ENCODE peak calls at places on chromosome 12, in eight cellular contexts. T is PC-3, C is right atrium auricular region, Q is ascending aorta, I is GM23338, U is upper lobe of left lung, G is suprapubic skin, Y is lower lobe of right lung. L is an unnamed sample. For H3K36me3, the result is how much of the 10 kb centered on the place peaks cover.

GRCh38 chr12:23376238-23376637 is 573.2 kb downstream of the SOX5 start:
- DNase-seq in T (no peak), C (no peak), Q (no peak), I (peak), U (no peak), G (no peak), Y (no peak), L (no peak)

GRCh38 chr12:13000935-13001724 is 1.1 kb upstream of the HEBP1 start:
- DNase-seq in T (peak), C (no peak), Q (no peak), I (peak), U (peak), G (peak), Y (peak), L (peak)

GRCh38 chr12:113109872-113110623 is 25.5 kb downstream of the RASAL1 start:
- DNase-seq in T (no peak), C (no peak), Q (no peak), I (no peak), U (no peak), G (no peak), Y (no peak), L (no peak)

GRCh38 chr12:113347-113746 is 46.8 kb downstream of the IQSEC3 start:
- DNase-seq in T (peak), C (no peak), Q (no peak), I (no peak), U (no peak), G (no peak), Y (no peak), L (no peak)

GRCh38 chr12:25708661-25709060 is 155.6 kb upstream of the LMNTD1 start:
- DNase-seq in T (no peak), C (no peak), Q (no peak), I (no peak), U (no peak), G (no peak), Y (no peak), L (no peak)

GRCh38 chr12:15428632-15429031 is 106.3 kb downstream of the PTPRO start:
- DNase-seq in T (no peak), C (no peak), Q (no peak), I (peak), U (no peak), G (no peak), Y (no peak), L (no peak)

GRCh38 chr12:27610380-27610779 is 85.9 kb upstream of the REP15 start:
- DNase-seq in T (peak), C (no peak), Q (no peak), I (no peak), U (no peak), G (no peak), Y (no peak), L (no peak)

GRCh38 chr12:51752490-51752889 is 96.0 kb downstream of the FIGNL2 start:
- DNase-seq in T (peak), C (peak), Q (no peak), I (no peak), U (peak), G (no peak), Y (peak), L (peak)

GRCh38 chr12:15808250-15808971 is 19.2 kb upstream of the EPS8 start:
- DNase-seq in T (no peak), C (no peak), Q (no peak), I (no peak), U (no peak), G (no peak), Y (no peak), L (no peak)

GRCh38 chr12:119423285-119423684 is 88.8 kb downstream of the CCDC60 start:
- DNase-seq in T (no peak), C (no peak), Q (no peak), I (peak), U (no peak), G (no peak), Y (no peak), L (peak)

GRCh38 chr12:94879542-94879941 is 124.0 kb downstream of the NDUFA12 start:
- DNase-seq in T (peak), C (no peak), Q (no peak), I (peak), U (no peak), G (no peak), Y (no peak), L (no peak)

GRCh38 chr12:49776413-49776812 is 35.1 kb downstream of the TMBIM6 start:
- DNase-seq in T (peak), C (peak), Q (no peak), I (peak), U (peak), G (no peak), Y (peak), L (peak)

GRCh38 chr12:79073506-79073905 is 208.9 kb downstream of the SYT1 start:
- DNase-seq in T (no peak), C (no peak), Q (no peak), I (no peak), U (no peak), G (no peak), Y (no peak), L (no peak)

GRCh38 chr12:47165934-47166333 is 86.2 kb upstream of the AMIGO2 start:
- DNase-seq in T (no peak), C (no peak), Q (no peak), I (no peak), U (no peak), G (no peak), Y (no peak), L (no peak)

GRCh38 chr12:122081108-122081696 is 2.6 kb downstream of the MLXIP start:
- DNase-seq in T (peak), C (no peak), Q (no peak), I (no peak), U (no peak), G (no peak), Y (no peak), L (no peak)

GRCh38 chr12:14567311-14568195 is at the start of gene PLBD1:
- DNase-seq in T (peak), C (peak), Q (no peak), I (peak), U (peak), G (peak), Y (peak), L (peak)

GRCh38 chr12:108700833-108701450 is 30.4 kb downstream of the CORO1C start:
- DNase-seq in T (no peak), C (no peak), Q (no peak), I (no peak), U (no peak), G (no peak), Y (no peak), L (no peak)

GRCh38 chr12:24307153-24307552 is 357.7 kb upstream of the SOX5 start:
- DNase-seq in T (no peak), C (no peak), Q (no peak), I (no peak), U (no peak), G (no peak), Y (no peak), L (no peak)

GRCh38 chr12:68851592-68851952 is 43.6 kb downstream of the MDM2 start:
- DNase-seq in T (no peak), C (no peak), Q (no peak), I (no peak), U (no peak), G (no peak), Y (no peak), L (no peak)

GRCh38 chr12:42135264-42135814 is 9.3 kb downstream of the GXYLT1 start:
- DNase-seq in T (peak), C (no peak), Q (no peak), I (no peak), U (no peak), G (no peak), Y (no peak), L (no peak)

GRCh38 chr12:20443792-20444191 is 75.5 kb downstream of the PDE3A start:
- DNase-seq in T (no peak), C (no peak), Q (no peak), I (no peak), U (no peak), G (no peak), Y (no peak), L (no peak)

GRCh38 chr12:28082101-28082500 is 108.2 kb upstream of the CCDC91 start:
- DNase-seq in T (no peak), C (no peak), Q (no peak), I (no peak), U (no peak), G (no peak), Y (no peak), L (no peak)

GRCh38 chr12:123445388-123446344 is 9.2 kb upstream of the RILPL2 start:
- DNase-seq in T (peak), C (peak), Q (no peak), I (no peak), U (peak), G (no peak), Y (peak), L (no peak)

GRCh38 chr12:4957781-4958180 is 48.1 kb downstream of the KCNA1 start:
- DNase-seq in T (no peak), C (no peak), Q (no peak), I (no peak), U (no peak), G (no peak), Y (no peak), L (no peak)

GRCh38 chr12:5096241-5096880 is 52.7 kb downstream of the KCNA5 start:
- DNase-seq in T (peak), C (no peak), Q (no peak), I (no peak), U (no peak), G (no peak), Y (no peak), L (no peak)

GRCh38 chr12:28802706-28803438 is 346.2 kb upstream of the FAR2 start:
- DNase-seq in T (no peak), C (no peak), Q (no peak), I (no peak), U (no peak), G (no peak), Y (no peak), L (no peak)

GRCh38 chr12:119088917-119089667 is 89.6 kb upstream of the HSPB8 start:
- DNase-seq in T (no peak), C (peak), Q (no peak), I (peak), U (no peak), G (no peak), Y (no peak), L (no peak)

GRCh38 chr12:127509066-127509778 is 757.7 kb upstream of the TMEM132C start:
- DNase-seq in T (peak), C (no peak), Q (no peak), I (no peak), U (no peak), G (no peak), Y (no peak), L (no peak)

GRCh38 chr12:54201001-54201794 is 12.4 kb upstream of the SMUG1 start:
- DNase-seq in T (peak), C (no peak), Q (no peak), I (peak), U (peak), G (no peak), Y (peak), L (peak)

GRCh38 chr12:78759387-78759786 is 105.2 kb upstream of the SYT1 start:
- DNase-seq in T (peak), C (no peak), Q (no peak), I (peak), U (no peak), G (no peak), Y (no peak), L (peak)

GRCh38 chr12:3655331-3655900 is 97.5 kb downstream of the CRACR2A start:
- DNase-seq in T (peak), C (no peak), Q (no peak), I (peak), U (no peak), G (no peak), Y (no peak), L (peak)

GRCh38 chr12:18706798-18707197 is 31.0 kb downstream of the PLCZ1 start:
- DNase-seq in T (peak), C (no peak), Q (no peak), I (no peak), U (no peak), G (no peak), Y (no peak), L (no peak)

GRCh38 chr12:3545121-3545796 is 54.3 kb downstream of the PRMT8 start:
- DNase-seq in T (peak), C (no peak), Q (no peak), I (no peak), U (no peak), G (no peak), Y (no peak), L (no peak)

GRCh38 chr12:47307680-47308399 is 228.1 kb upstream of the AMIGO2 start:
- DNase-seq in T (peak), C (no peak), Q (no peak), I (peak), U (peak), G (no peak), Y (no peak), L (peak)

GRCh38 chr12:83042441-83043215 is 355.9 kb downstream of the TMTC2 start:
- DNase-seq in T (no peak), C (no peak), Q (no peak), I (peak), U (no peak), G (no peak), Y (no peak), L (no peak)

GRCh38 chr12:128572311-128572810 is 251.4 kb downstream of the SLC15A4 start:
- DNase-seq in T (no peak), C (no peak), Q (no peak), I (no peak), U (no peak), G (no peak), Y (no peak), L (no peak)
- H3K4me3 ChIP-seq in T (no peak), C (no peak), Q (no peak), I (no peak), U (no peak), G (no peak), Y (no peak), L (no peak)

GRCh38 chr12:6866920-6867406 is 368 bp upstream of the TPI1 start:
- DNase-seq in T (peak), C (no peak), Q (no peak), I (no peak), U (peak), G (no peak), Y (peak), L (no peak)

GRCh38 chr12:6866163-6866919 is 990 bp upstream of the TPI1 start:
- DNase-seq in T (no peak), C (no peak), Q (no peak), I (peak), U (no peak), G (no peak), Y (no peak), L (no peak)

GRCh38 chr12:6868211-6869048 is 1.1 kb downstream of the TPI1 start:
- DNase-seq in T (no peak), C (no peak), Q (no peak), I (no peak), U (no peak), G (no peak), Y (no peak), L (no peak)

GRCh38 chr12:6869049-6870021 is 2.0 kb downstream of the TPI1 start:
- DNase-seq in T (peak), C (peak), Q (no peak), I (peak), U (peak), G (no peak), Y (peak), L (peak)

DNA sequence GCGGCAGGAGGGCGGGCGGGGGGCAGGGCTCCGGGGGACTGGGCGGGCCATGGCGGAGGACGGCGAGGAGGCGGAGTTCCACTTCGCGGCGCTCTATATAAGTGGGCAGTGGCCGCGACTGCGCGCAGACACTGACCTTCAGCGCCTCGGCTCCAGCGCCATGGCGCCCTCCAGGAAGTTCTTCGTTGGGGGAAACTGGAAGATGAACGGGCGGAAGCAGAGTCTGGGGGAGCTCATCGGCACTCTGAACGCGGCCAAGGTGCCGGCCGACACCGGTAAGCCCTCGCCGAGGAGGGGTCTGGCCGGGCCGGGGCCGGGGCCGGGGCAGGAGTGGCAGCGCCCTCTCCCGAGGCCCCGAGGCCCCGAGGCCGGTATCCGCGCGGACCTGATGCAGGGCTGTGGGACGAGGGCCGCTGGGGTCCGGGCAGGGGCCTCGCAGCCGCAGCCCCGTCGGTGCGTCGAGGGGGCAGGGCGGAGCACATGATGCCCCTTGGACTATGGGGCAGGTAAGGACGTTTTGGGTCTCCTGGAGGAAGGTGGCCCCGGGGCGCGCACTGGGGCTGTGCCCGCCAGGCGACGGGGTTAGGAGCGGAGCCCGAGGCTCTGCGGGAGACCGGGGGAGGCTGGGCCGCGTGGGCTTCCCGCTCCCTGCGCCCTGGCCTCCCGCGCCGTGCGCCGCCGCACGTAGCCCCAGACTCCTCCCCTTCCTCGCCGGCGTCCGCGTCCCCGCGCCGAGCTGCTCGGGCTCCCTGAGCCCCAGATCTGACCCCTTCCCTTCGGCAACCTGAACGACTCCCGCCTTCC is at the start of gene TPI1:
- DNase-seq in T (peak), C (peak), Q (no peak), I (peak), U (peak), G (peak), Y (peak), L (peak)
- H3K36me3 ChIP-seq in T (under half), C (under half), Q (under half), I (under half), U (under half), G (half or more), Y (half or more), L (half or more)

DNA sequence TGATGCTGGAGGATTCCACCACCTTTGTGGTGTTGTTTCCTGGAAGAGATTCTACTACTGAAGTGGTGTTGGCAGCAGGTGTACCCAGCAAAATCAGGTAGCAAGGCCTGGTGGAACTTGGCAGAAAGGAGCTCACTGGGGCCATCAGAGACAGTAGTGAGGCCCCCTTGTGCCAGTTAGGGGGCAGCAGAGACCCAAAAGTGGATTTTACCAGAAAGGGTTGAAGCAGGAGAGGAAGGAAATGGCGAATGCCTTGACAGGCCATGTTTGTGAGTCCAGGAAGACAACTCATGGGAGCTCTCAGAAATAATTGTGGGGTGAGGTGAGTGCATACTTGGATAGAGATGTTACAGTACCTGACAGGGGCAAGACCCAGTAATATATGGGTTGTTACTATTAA is 137.7 kb upstream of the FGD4 start:
- DNase-seq in T (no peak), C (no peak), Q (no peak), I (peak), U (no peak), G (no peak), Y (no peak), L (no peak)
- TF ChIP-seq CTCF in T (peak), C (no peak), Q (no peak), I (peak), U (no peak), G (no peak), Y (no peak), L (peak)

GRCh38 chr12:111033281-111034147 is 113.1 kb upstream of the MYL2 start:
- DNase-seq in T (no peak), C (no peak), Q (no peak), I (peak), U (no peak), G (no peak), Y (no peak), L (peak)
- H3K4me3 ChIP-seq in T (no peak), C (no peak), Q (peak), I (peak), U (no peak), G (peak), Y (no peak), L (peak)

GRCh38 chr12:6935551-6936377 is 7.9 kb upstream of the RNU7-1 start:
- DNase-seq in T (no peak), C (no peak), Q (no peak), I (no peak), U (no peak), G (peak), Y (no peak), L (no peak)
- H3K36me3 ChIP-seq in T (under half), C (under half), Q (under half), I (under half), U (under half), G (under half), Y (half or more), L (under half)

GRCh38 chr12:124727244-124727673 is 136.4 kb downstream of the SCARB1 start:
- DNase-seq in T (peak), C (peak), Q (peak), I (no peak), U (peak), G (peak), Y (peak), L (peak)
- TF ChIP-seq CTCF in T (peak), C (no peak), Q (no peak), I (no peak), U (no peak), G (no peak), Y (no peak), L (no peak)

GRCh38 chr12:57940052-57940914 is 1.1 kb upstream of the ATP23 start:
- DNase-seq in T (no peak), C (no peak), Q (no peak), I (no peak), U (no peak), G (no peak), Y (no peak), L (no peak)
- H3K4me3 ChIP-seq in T (peak), C (no peak), Q (peak), I (peak), U (no peak), G (peak), Y (peak), L (peak)

GRCh38 chr12:132946507-132946820 is 9.6 kb downstream of the ZNF605 start:
- DNase-seq in T (no peak), C (no peak), Q (no peak), I (no peak), U (no peak), G (no peak), Y (no peak), L (no peak)

GRCh38 chr12:132940071-132940719 is 15.9 kb downstream of the ZNF605 start:
- DNase-seq in T (no peak), C (no peak), Q (no peak), I (no peak), U (no peak), G (no peak), Y (no peak), L (no peak)

GRCh38 chr12:132945806-132946506 is 10.2 kb downstream of the ZNF605 start:
- DNase-seq in T (no peak), C (no peak), Q (no peak), I (no peak), U (no peak), G (no peak), Y (no peak), L (no peak)

GRCh38 chr12:132941336-132941954 is 14.7 kb downstream of the ZNF605 start:
- DNase-seq in T (no peak), C (no peak), Q (no peak), I (no peak), U (no peak), G (no peak), Y (no peak), L (no peak)

GRCh38 chr12:132942611-132943010 is 13.5 kb downstream of the ZNF605 start:
- DNase-seq in T (no peak), C (no peak), Q (no peak), I (no peak), U (no peak), G (no peak), Y (no peak), L (no peak)
- H3K36me3 ChIP-seq in T (half or more), C (half or more), Q (half or more), I (under half), U (under half), G (half or more), Y (under half), L (under half)

GRCh38 chr12:64232201-64232600 is 10.1 kb upstream of the KICS2 start:
- DNase-seq in T (no peak), C (no peak), Q (no peak), I (no peak), U (no peak), G (no peak), Y (no peak), L (no peak)

GRCh38 chr12:64240781-64241180 is 18.7 kb upstream of the KICS2 start:
- DNase-seq in T (no peak), C (no peak), Q (no peak), I (no peak), U (no peak), G (no peak), Y (no peak), L (no peak)

GRCh38 chr12:64237382-64237781 is 15.3 kb upstream of the KICS2 start:
- DNase-seq in T (no peak), C (no peak), Q (no peak), I (no peak), U (no peak), G (no peak), Y (no peak), L (no peak)

DNA sequence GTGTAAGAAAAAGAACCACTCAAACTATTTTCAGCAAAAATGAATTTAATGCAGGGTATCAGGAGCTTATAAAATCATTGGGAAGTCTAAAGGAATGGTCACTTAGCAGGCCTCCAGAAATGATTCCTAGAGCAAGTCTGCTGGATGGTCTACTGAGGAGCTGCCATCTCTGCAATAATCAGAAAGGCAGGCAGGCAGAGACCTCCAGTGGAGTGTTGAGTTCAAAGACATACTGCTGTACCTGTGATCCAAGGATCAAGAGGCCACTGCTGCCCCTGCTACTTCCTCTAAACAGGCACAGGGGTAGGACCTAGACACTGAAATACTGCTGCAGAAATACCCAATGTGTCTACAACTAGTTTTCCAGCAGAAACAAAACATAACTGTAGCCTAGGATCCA is 14.5 kb upstream of the KICS2 start:
- DNase-seq in T (peak), C (no peak), Q (no peak), I (peak), U (no peak), G (no peak), Y (no peak), L (no peak)
- TF ChIP-seq CTCF in T (no peak), C (no peak), Q (no peak), I (peak), U (no peak), G (no peak), Y (no peak), L (peak)

L was measured in BE2C.